ENCODE peak calls at places on chromosomes 3 and 15, in four cellular contexts. One of them, this sample, is unnamed. For H3K9me1, the result is how much of the 10 kb centered on the place peaks cover.

GRCh38 chr3:37740471-37740870 is 121.2 kb upstream of the CTDSPL start:
- DNase-seq in endothelial cell of umbilical vein: no peak
- DNase-seq in keratinocyte: no peak
- DNase-seq in IMR-90: no peak
- DNase-seq in this sample: no peak

GRCh38 chr3:24678021-24678420 is 183.4 kb upstream of the THRB start:
- DNase-seq in endothelial cell of umbilical vein: no peak
- DNase-seq in keratinocyte: no peak
- DNase-seq in IMR-90: no peak
- DNase-seq in this sample: no peak

GRCh38 chr15:25707656-25708365 is 155.3 kb downstream of the ATP10A start:
- DNase-seq in endothelial cell of umbilical vein: no peak
- DNase-seq in keratinocyte: no peak
- DNase-seq in IMR-90: no peak
- DNase-seq in this sample: no peak

GRCh38 chr3:1532935-1533606 is 440.2 kb downstream of the CNTN6 start:
- DNase-seq in endothelial cell of umbilical vein: no peak
- DNase-seq in keratinocyte: no peak
- DNase-seq in IMR-90: no peak
- DNase-seq in this sample: no peak

GRCh38 chr15:84794148-84794547 is 23.0 kb upstream of the ALPK3 start:
- DNase-seq in endothelial cell of umbilical vein: no peak
- DNase-seq in keratinocyte: no peak
- DNase-seq in IMR-90: no peak
- DNase-seq in this sample: no peak

GRCh38 chr3:179244874-179245273 is 6.0 kb downstream of the KCNMB3 start:
- DNase-seq in endothelial cell of umbilical vein: no peak
- DNase-seq in keratinocyte: no peak
- DNase-seq in IMR-90: peak
- DNase-seq in this sample: no peak

GRCh38 chr3:147613710-147614109 is 204.5 kb downstream of the ZIC1 start:
- DNase-seq in endothelial cell of umbilical vein: no peak
- DNase-seq in keratinocyte: no peak
- DNase-seq in IMR-90: no peak
- DNase-seq in this sample: no peak

GRCh38 chr3:187669675-187670504 is at the start of gene SST:
- DNase-seq in endothelial cell of umbilical vein: peak
- DNase-seq in keratinocyte: no peak
- DNase-seq in IMR-90: peak
- DNase-seq in this sample: peak

GRCh38 chr3:59953104-59953503 is 903.3 kb upstream of the CFAP20DC start:
- DNase-seq in endothelial cell of umbilical vein: no peak
- DNase-seq in keratinocyte: no peak
- DNase-seq in IMR-90: no peak
- DNase-seq in this sample: no peak
- H3K9me1 ChIP-seq in endothelial cell of umbilical vein: under half
- H3K9me1 ChIP-seq in keratinocyte: under half
- H3K9me1 ChIP-seq in IMR-90: under half
- H3K9me1 ChIP-seq in this sample: under half

GRCh38 chr15:31045606-31046005 is 54.2 kb upstream of the MTMR10 start:
- DNase-seq in endothelial cell of umbilical vein: no peak
- DNase-seq in keratinocyte: no peak
- DNase-seq in IMR-90: no peak
- DNase-seq in this sample: no peak
- H3K9me1 ChIP-seq in endothelial cell of umbilical vein: under half
- H3K9me1 ChIP-seq in keratinocyte: under half
- H3K9me1 ChIP-seq in IMR-90: under half
- H3K9me1 ChIP-seq in this sample: under half

GRCh38 chr3:30428251-30428650 is 178.2 kb upstream of the TGFBR2 start:
- DNase-seq in endothelial cell of umbilical vein: no peak
- DNase-seq in keratinocyte: no peak
- DNase-seq in IMR-90: peak
- DNase-seq in this sample: no peak
- H3K9me1 ChIP-seq in endothelial cell of umbilical vein: under half
- H3K9me1 ChIP-seq in keratinocyte: under half
- H3K9me1 ChIP-seq in IMR-90: under half
- H3K9me1 ChIP-seq in this sample: under half

GRCh38 chr3:53731934-53732624 is 114.1 kb downstream of the CHDH start:
- DNase-seq in endothelial cell of umbilical vein: no peak
- DNase-seq in keratinocyte: no peak
- DNase-seq in IMR-90: no peak
- DNase-seq in this sample: no peak
- H3K9me1 ChIP-seq in endothelial cell of umbilical vein: under half
- H3K9me1 ChIP-seq in keratinocyte: under half
- H3K9me1 ChIP-seq in IMR-90: under half
- H3K9me1 ChIP-seq in this sample: under half

DNA sequence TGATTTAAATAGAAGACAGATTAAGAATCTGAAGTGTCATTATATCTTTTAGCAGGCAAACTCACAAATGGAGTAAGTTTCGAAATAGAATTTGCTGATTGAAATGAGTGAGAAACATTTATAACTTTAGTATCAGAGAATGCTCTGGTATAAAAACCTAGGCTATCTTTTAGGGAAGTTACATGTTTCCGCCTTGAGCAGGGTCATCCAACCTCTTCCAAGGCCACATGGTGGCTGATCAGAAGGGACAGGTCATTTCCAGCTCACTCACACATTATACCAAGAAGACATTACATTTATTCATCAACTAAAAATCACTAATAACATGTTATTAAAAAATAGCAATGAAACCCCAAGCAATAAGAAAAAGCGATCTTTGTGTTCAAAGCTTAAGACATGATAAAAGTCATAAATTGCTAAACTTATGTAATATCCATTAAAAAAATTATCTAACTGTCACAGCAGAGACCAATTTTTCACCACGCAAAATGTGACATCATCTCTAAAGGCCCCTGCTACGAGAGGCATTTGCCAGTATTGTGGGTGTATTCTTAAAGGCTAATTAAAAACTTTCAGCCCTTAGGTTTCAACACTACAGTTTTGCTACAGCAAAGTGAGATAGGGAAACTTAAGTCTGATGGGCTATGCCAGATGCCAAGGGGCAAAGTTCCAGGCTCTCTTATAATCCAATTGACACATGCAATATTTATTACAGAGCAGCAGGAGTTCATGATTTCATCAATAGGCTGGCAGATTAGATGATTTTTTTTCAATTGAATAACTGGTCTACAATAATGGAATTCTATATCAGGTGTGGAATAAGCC is 240.4 kb upstream of the TBL1XR1 start:
- DNase-seq in endothelial cell of umbilical vein: no peak
- DNase-seq in keratinocyte: no peak
- DNase-seq in IMR-90: no peak
- DNase-seq in this sample: no peak
- H3K9me1 ChIP-seq in endothelial cell of umbilical vein: under half
- H3K9me1 ChIP-seq in keratinocyte: under half
- H3K9me1 ChIP-seq in IMR-90: under half
- H3K9me1 ChIP-seq in this sample: under half

GRCh38 chr3:52871761-52872160 is 25.6 kb downstream of the STIMATE start:
- DNase-seq in endothelial cell of umbilical vein: no peak
- DNase-seq in keratinocyte: no peak
- DNase-seq in IMR-90: no peak
- DNase-seq in this sample: no peak
- H3K9me1 ChIP-seq in endothelial cell of umbilical vein: under half
- H3K9me1 ChIP-seq in keratinocyte: under half
- H3K9me1 ChIP-seq in IMR-90: under half
- H3K9me1 ChIP-seq in this sample: under half

DNA sequence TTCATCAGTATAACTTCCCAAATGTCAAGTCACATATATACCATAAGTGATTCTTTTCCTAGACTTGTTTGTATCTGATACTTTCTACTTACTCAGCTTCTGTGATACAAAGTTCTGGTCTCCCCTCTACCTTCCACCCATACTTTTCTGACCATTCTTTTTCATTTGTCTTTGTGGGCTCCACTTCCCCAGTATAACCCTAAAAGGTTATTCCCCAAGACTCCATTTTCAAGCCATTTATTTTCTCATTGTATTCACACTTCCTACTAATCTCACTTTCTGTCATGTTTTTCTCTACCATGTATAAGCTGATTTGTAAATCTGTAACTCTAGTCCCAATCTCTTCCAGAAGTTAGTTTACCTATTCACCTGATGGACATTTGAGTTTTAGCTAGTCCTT is 34.0 kb downstream of the IQCB1 start:
- DNase-seq in endothelial cell of umbilical vein: no peak
- DNase-seq in keratinocyte: no peak
- DNase-seq in IMR-90: no peak
- DNase-seq in this sample: no peak
- H3K9me1 ChIP-seq in endothelial cell of umbilical vein: under half
- H3K9me1 ChIP-seq in keratinocyte: under half
- H3K9me1 ChIP-seq in IMR-90: under half
- H3K9me1 ChIP-seq in this sample: under half

DNA sequence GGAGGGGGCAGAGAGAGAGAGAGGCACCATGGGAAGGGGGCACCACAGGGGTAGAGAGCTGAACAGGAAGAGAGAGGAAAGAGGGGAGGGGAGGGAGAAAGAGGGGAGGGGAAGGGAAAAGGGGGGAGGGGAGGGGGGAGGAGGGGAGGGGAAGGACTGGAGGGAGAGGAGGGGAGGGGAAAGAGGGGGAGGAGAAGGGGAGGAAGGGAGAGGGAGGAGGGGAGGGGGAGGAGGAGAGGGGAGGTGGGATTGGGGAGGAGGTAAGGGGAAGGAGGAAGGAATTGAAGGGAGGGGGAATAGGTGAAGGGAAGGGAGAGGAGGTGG is 14.5 kb upstream of the TMEM115 start:
- DNase-seq in endothelial cell of umbilical vein: no peak
- DNase-seq in keratinocyte: no peak
- DNase-seq in IMR-90: no peak
- DNase-seq in this sample: no peak
- H3K9me1 ChIP-seq in endothelial cell of umbilical vein: under half
- H3K9me1 ChIP-seq in keratinocyte: under half
- H3K9me1 ChIP-seq in IMR-90: under half
- H3K9me1 ChIP-seq in this sample: under half

This sample was measured in K562.